ENCODE peak calls at places on chromosome 4, in four cellular contexts. X is activated CD4-positive, alpha-beta T cell treated with anti-CD3 and anti-CD28 coated beads for 1 hour; Z is activated T-cell treated with anti-CD3 and anti-CD28 coated beads, Interleukin-2, amount 50 U/mL, for 48 hours; O is dermis microvascular lymphatic vessel endothelial cell. W is an unnamed sample.

GRCh38 chr4:174592985-174593335 is 70.7 kb upstream of the HPGD start:
- DNase-seq in X (no peak), Z (no peak), O (no peak), W (no peak)

GRCh38 chr4:101187837-101188236 is 159.5 kb downstream of the PPP3CA start:
- DNase-seq in O (peak), X (no peak), Z (no peak), W (no peak)

GRCh38 chr4:105605493-105605892 is 53.1 kb downstream of the ARHGEF38 start:
- DNase-seq in O (no peak), Z (no peak), X (no peak), W (no peak)

GRCh38 chr4:87068591-87069021 is 133.8 kb downstream of the AFF1 start:
- DNase-seq in O (no peak), Z (no peak), X (no peak), W (no peak)

GRCh38 chr4:22339491-22339890 is 176.4 kb downstream of the ADGRA3 start:
- DNase-seq in O (no peak), Z (no peak), X (no peak), W (no peak)

GRCh38 chr4:123478859-123479345 is 82.3 kb downstream of the SPRY1 start:
- DNase-seq in X (no peak), Z (no peak), O (no peak), W (no peak)

GRCh38 chr4:126888968-126889367 is 743.8 kb upstream of the INTU start:
- DNase-seq in X (no peak), Z (no peak), O (no peak), W (no peak)

GRCh38 chr4:130395871-130396270 is 1299.9 kb downstream of the C4orf33 start:
- DNase-seq in X (no peak), Z (no peak), O (peak), W (no peak)

GRCh38 chr4:5747746-5748365 is 36.9 kb downstream of the EVC start:
- DNase-seq in Z (no peak), O (peak), X (no peak), W (no peak)

GRCh38 chr4:87007345-87008181 is 72.8 kb downstream of the AFF1 start:
- DNase-seq in O (no peak), Z (peak), X (no peak), W (no peak)

GRCh38 chr4:152165146-152165545 is 370.7 kb downstream of the FBXW7 start:
- DNase-seq in O (peak), Z (no peak), X (no peak), W (no peak)

GRCh38 chr4:3254302-3255131 is 5.6 kb downstream of the MSANTD1 start:
- DNase-seq in X (no peak), O (no peak), Z (no peak), W (no peak)

GRCh38 chr4:123120473-123120872 is 198.1 kb upstream of the NUDT6 start:
- DNase-seq in O (no peak), Z (no peak), X (no peak), W (no peak)

GRCh38 chr4:1194028-1194900 is 21.9 kb upstream of the SPON2 start:
- DNase-seq in Z (peak), O (peak), X (peak), W (peak)

GRCh38 chr4:68373513-68373912 is 23.6 kb upstream of the YTHDC1 start:
- DNase-seq in X (peak), Z (peak), O (peak), W (peak)

GRCh38 chr4:113757486-113757885 is 4.1 kb downstream of the CAMK2D start:
- DNase-seq in O (no peak), X (no peak), Z (no peak), W (no peak)

GRCh38 chr4:3479358-3480101 is 16.4 kb downstream of the DOK7 start:
- DNase-seq in O (no peak), Z (no peak), X (no peak), W (no peak)

GRCh38 chr4:169143335-169143734 is 127.4 kb downstream of the SH3RF1 start:
- DNase-seq in O (no peak), X (no peak), Z (no peak), W (no peak)

GRCh38 chr4:15362541-15362940 is 65.3 kb upstream of the C1QTNF7 start:
- DNase-seq in Z (no peak), O (no peak), X (no peak), W (no peak)

GRCh38 chr4:183130328-183131155 is 31.5 kb downstream of the WWC2 start:
- DNase-seq in O (no peak), Z (no peak), X (no peak), W (no peak)

GRCh38 chr4:113976937-113977855 is 2.3 kb downstream of the ARSJ start:
- DNase-seq in Z (no peak), X (no peak), O (no peak), W (no peak)

GRCh38 chr4:140219567-140219966 is 65.6 kb upstream of the MAML3 start:
- DNase-seq in O (no peak), X (no peak), Z (no peak), W (no peak)

GRCh38 chr4:154332681-154333421 is 158.7 kb downstream of the DCHS2 start:
- DNase-seq in Z (peak), X (peak), O (no peak), W (peak)

GRCh38 chr4:169256856-169257756 is 13.7 kb downstream of the SH3RF1 start:
- DNase-seq in O (no peak), Z (no peak), X (no peak), W (no peak)

GRCh38 chr4:103948244-103949018 is 228.6 kb upstream of the TACR3 start:
- DNase-seq in X (no peak), Z (no peak), O (no peak), W (no peak)

GRCh38 chr4:55635760-55636621 is at the start of gene NMU:
- DNase-seq in X (no peak), Z (peak), O (no peak), W (peak)

GRCh38 chr4:146192060-146192459 is 16.5 kb downstream of the LSM6 start:
- DNase-seq in O (no peak), X (no peak), Z (no peak), W (no peak)

GRCh38 chr4:17812125-17812524 is 1.3 kb downstream of the NCAPG start:
- DNase-seq in Z (no peak), O (no peak), X (no peak), W (no peak)

GRCh38 chr4:2291705-2292651 is 30.1 kb upstream of the MXD4 start:
- DNase-seq in X (no peak), Z (no peak), O (no peak), W (no peak)

GRCh38 chr4:153267013-153267412 is 62.8 kb downstream of the TRIM2 start:
- DNase-seq in X (no peak), O (no peak), Z (no peak), W (no peak)

GRCh38 chr4:99404595-99405287 is 30.4 kb downstream of the ADH7 start:
- DNase-seq in Z (no peak), O (no peak), X (no peak), W (no peak)

GRCh38 chr4:102404551-102404969 is 59.3 kb upstream of the SLC39A8 start:
- DNase-seq in O (no peak), X (no peak), Z (no peak), W (no peak)

GRCh38 chr4:89906787-89907521 is 12.3 kb downstream of the MMRN1 start:
- DNase-seq in X (no peak), Z (no peak), O (no peak), W (no peak)

GRCh38 chr4:148026022-148026421 is 294.1 kb downstream of the ARHGAP10 start:
- DNase-seq in X (no peak), Z (no peak), O (no peak), W (no peak)

GRCh38 chr4:74203467-74203866 is 45.5 kb downstream of the MTHFD2L start:
- DNase-seq in O (no peak), Z (no peak), X (no peak), W (no peak)

GRCh38 chr4:101458473-101458872 is 111.1 kb upstream of the PPP3CA start:
- DNase-seq in O (no peak), Z (no peak), X (no peak), W (no peak)

GRCh38 chr4:121360496-121360895 is 20.3 kb downstream of the QRFPR start:
- DNase-seq in Z (no peak), X (no peak), O (no peak), W (no peak)

W was measured in activated B cell treated with CpG ODN at 0.5 μM for 24 hours.